ENCODE peak calls at places on chromosomes 6 and 20, in seven cellular contexts. One of them, this sample, is unnamed.

GRCh38 chr20:62646851-62647520 is 4.7 kb downstream of the SLCO4A1 start:
- DNase-seq in IMR-90: no peak
- DNase-seq in neuronal stem cell: no peak
- DNase-seq in mesendoderm: no peak
- DNase-seq in mesenchymal stem cell: no peak
- DNase-seq in H9: no peak
- DNase-seq in H1: no peak
- DNase-seq in this sample: no peak

GRCh38 chr6:105810105-105810921 is 275.8 kb upstream of the PRDM1 start:
- DNase-seq in IMR-90: peak; percentile 91
- DNase-seq in neuronal stem cell: no peak
- DNase-seq in mesendoderm: peak; percentile 93
- DNase-seq in mesenchymal stem cell: peak; percentile 87
- DNase-seq in H9: no peak
- DNase-seq in H1: no peak
- DNase-seq in this sample: peak; percentile 53

GRCh38 chr6:27847706-27848105 is 64.5 kb downstream of the OR2B2 start:
- DNase-seq in IMR-90: peak; percentile 66
- DNase-seq in neuronal stem cell: no peak
- DNase-seq in mesendoderm: no peak
- DNase-seq in mesenchymal stem cell: no peak
- DNase-seq in H9: no peak
- DNase-seq in H1: no peak
- DNase-seq in this sample: no peak

GRCh38 chr6:41785689-41786450 is 1.6 kb upstream of the TOMM6 start:
- DNase-seq in IMR-90: no peak
- DNase-seq in neuronal stem cell: no peak
- DNase-seq in mesendoderm: peak; percentile 48
- DNase-seq in mesenchymal stem cell: peak; percentile 40
- DNase-seq in H9: peak; percentile 55
- DNase-seq in H1: no peak
- DNase-seq in this sample: no peak

GRCh38 chr6:84362180-84362821 is 134.9 kb upstream of the CEP162 start:
- DNase-seq in IMR-90: no peak
- DNase-seq in neuronal stem cell: no peak
- DNase-seq in mesendoderm: no peak
- DNase-seq in mesenchymal stem cell: no peak
- DNase-seq in H9: no peak
- DNase-seq in H1: no peak
- DNase-seq in this sample: no peak

GRCh38 chr6:11434565-11435326 is 102.8 kb upstream of the TMEM170B start:
- DNase-seq in IMR-90: peak; percentile 94
- DNase-seq in neuronal stem cell: no peak
- DNase-seq in mesendoderm: peak; percentile 64
- DNase-seq in mesenchymal stem cell: peak; percentile 93
- DNase-seq in H9: no peak
- DNase-seq in H1: no peak
- DNase-seq in this sample: peak; percentile 84

GRCh38 chr6:5663256-5663655 is 343.5 kb downstream of the NRN1 start:
- DNase-seq in IMR-90: no peak
- DNase-seq in neuronal stem cell: no peak
- DNase-seq in mesendoderm: no peak
- DNase-seq in mesenchymal stem cell: peak; percentile 74
- DNase-seq in H9: no peak
- DNase-seq in H1: no peak
- DNase-seq in this sample: no peak

GRCh38 chr6:154432533-154433476 is 76.2 kb upstream of the IPCEF1 start:
- DNase-seq in IMR-90: no peak
- DNase-seq in neuronal stem cell: no peak
- DNase-seq in mesendoderm: no peak
- DNase-seq in mesenchymal stem cell: no peak
- DNase-seq in H9: no peak
- DNase-seq in H1: no peak
- DNase-seq in this sample: no peak

GRCh38 chr6:30830438-30830837 is 53.9 kb upstream of the DDR1 start:
- DNase-seq in IMR-90: no peak
- DNase-seq in neuronal stem cell: no peak
- DNase-seq in mesendoderm: no peak
- DNase-seq in mesenchymal stem cell: no peak
- DNase-seq in H9: no peak
- DNase-seq in H1: no peak
- DNase-seq in this sample: no peak

GRCh38 chr20:31473331-31474096 is 1.4 kb downstream of the DEFB124 start:
- DNase-seq in IMR-90: no peak
- DNase-seq in neuronal stem cell: no peak
- DNase-seq in mesendoderm: no peak
- DNase-seq in mesenchymal stem cell: no peak
- DNase-seq in H9: no peak
- DNase-seq in H1: no peak
- DNase-seq in this sample: peak; percentile 26

GRCh38 chr6:63764318-63764916 is 128.8 kb downstream of the PHF3 start:
- DNase-seq in IMR-90: peak; percentile 52
- DNase-seq in neuronal stem cell: peak; percentile 41
- DNase-seq in mesendoderm: no peak
- DNase-seq in mesenchymal stem cell: peak; percentile 53
- DNase-seq in H9: no peak
- DNase-seq in H1: no peak
- DNase-seq in this sample: peak; percentile 89

GRCh38 chr6:154932562-154933027 is 62.5 kb upstream of the TIAM2 start:
- DNase-seq in IMR-90: peak; percentile 78
- DNase-seq in neuronal stem cell: no peak
- DNase-seq in mesendoderm: peak; percentile 96
- DNase-seq in mesenchymal stem cell: peak; percentile 85
- DNase-seq in H9: no peak
- DNase-seq in H1: no peak
- DNase-seq in this sample: peak; percentile 80

GRCh38 chr6:136404007-136404406 is 114.4 kb upstream of the BCLAF1 start:
- DNase-seq in IMR-90: no peak
- DNase-seq in neuronal stem cell: no peak
- DNase-seq in mesendoderm: no peak
- DNase-seq in mesenchymal stem cell: no peak
- DNase-seq in H9: no peak
- DNase-seq in H1: no peak
- DNase-seq in this sample: no peak

GRCh38 chr6:160882741-160883340 is 108.7 kb upstream of the MAP3K4 start:
- DNase-seq in IMR-90: no peak
- DNase-seq in neuronal stem cell: no peak
- DNase-seq in mesendoderm: peak; percentile 97
- DNase-seq in mesenchymal stem cell: no peak
- DNase-seq in H9: no peak
- DNase-seq in H1: no peak
- DNase-seq in this sample: peak; percentile 23

GRCh38 chr20:62824476-62825287 is 7.8 kb downstream of the COL9A3 start:
- DNase-seq in IMR-90: no peak
- DNase-seq in neuronal stem cell: no peak
- DNase-seq in mesendoderm: peak; percentile 73
- DNase-seq in mesenchymal stem cell: no peak
- DNase-seq in H9: peak; percentile 75
- DNase-seq in H1: peak; percentile 54
- DNase-seq in this sample: no peak

GRCh38 chr6:79334674-79335073 is 100.2 kb upstream of the HMGN3 start:
- DNase-seq in IMR-90: no peak
- DNase-seq in neuronal stem cell: no peak
- DNase-seq in mesendoderm: no peak
- DNase-seq in mesenchymal stem cell: no peak
- DNase-seq in H9: no peak
- DNase-seq in H1: no peak
- DNase-seq in this sample: no peak

GRCh38 chr6:2733324-2733723 is 17.4 kb downstream of the MYLK4 start:
- DNase-seq in IMR-90: peak; percentile 23
- DNase-seq in neuronal stem cell: no peak
- DNase-seq in mesendoderm: no peak
- DNase-seq in mesenchymal stem cell: no peak
- DNase-seq in H9: no peak
- DNase-seq in H1: no peak
- DNase-seq in this sample: peak; percentile 32

GRCh38 chr6:158703121-158703839 is 53.4 kb downstream of the SYTL3 start:
- DNase-seq in IMR-90: no peak
- DNase-seq in neuronal stem cell: no peak
- DNase-seq in mesendoderm: no peak
- DNase-seq in mesenchymal stem cell: no peak
- DNase-seq in H9: no peak
- DNase-seq in H1: no peak
- DNase-seq in this sample: no peak

GRCh38 chr20:6767536-6768227 is at the start of gene BMP2:
- DNase-seq in IMR-90: peak; percentile 50
- DNase-seq in neuronal stem cell: peak; percentile 68
- DNase-seq in mesendoderm: peak; percentile 84
- DNase-seq in mesenchymal stem cell: peak; percentile 74
- DNase-seq in H9: peak; percentile 44
- DNase-seq in H1: peak; percentile 78
- DNase-seq in this sample: peak; percentile 21

GRCh38 chr6:40347571-40348011 is 239.6 kb downstream of the LRFN2 start:
- DNase-seq in IMR-90: no peak
- DNase-seq in neuronal stem cell: no peak
- DNase-seq in mesendoderm: peak; percentile 53
- DNase-seq in mesenchymal stem cell: no peak
- DNase-seq in H9: peak; percentile 56
- DNase-seq in H1: peak; percentile 55
- DNase-seq in this sample: no peak

GRCh38 chr20:53778041-53778516 is 184.4 kb upstream of the ZNF217 start:
- DNase-seq in IMR-90: no peak
- DNase-seq in neuronal stem cell: no peak
- DNase-seq in mesendoderm: no peak
- DNase-seq in mesenchymal stem cell: no peak
- DNase-seq in H9: no peak
- DNase-seq in H1: no peak
- DNase-seq in this sample: peak; percentile 11

GRCh38 chr20:53779822-53780221 is 186.2 kb upstream of the ZNF217 start:
- DNase-seq in IMR-90: no peak
- DNase-seq in neuronal stem cell: no peak
- DNase-seq in mesendoderm: no peak
- DNase-seq in mesenchymal stem cell: no peak
- DNase-seq in H9: no peak
- DNase-seq in H1: no peak
- DNase-seq in this sample: no peak

GRCh38 chr20:53778736-53779135 is 185.1 kb upstream of the ZNF217 start:
- DNase-seq in IMR-90: no peak
- DNase-seq in neuronal stem cell: no peak
- DNase-seq in mesendoderm: no peak
- DNase-seq in mesenchymal stem cell: no peak
- DNase-seq in H9: no peak
- DNase-seq in H1: no peak
- DNase-seq in this sample: no peak

GRCh38 chr20:53774487-53775203 is 181.0 kb upstream of the ZNF217 start:
- DNase-seq in IMR-90: peak; percentile 95
- DNase-seq in neuronal stem cell: no peak
- DNase-seq in mesendoderm: no peak
- DNase-seq in mesenchymal stem cell: peak; percentile 90
- DNase-seq in H9: no peak
- DNase-seq in H1: no peak
- DNase-seq in this sample: peak; percentile 63

GRCh38 chr20:53776858-53777257 is 183.2 kb upstream of the ZNF217 start:
- DNase-seq in IMR-90: no peak
- DNase-seq in neuronal stem cell: no peak
- DNase-seq in mesendoderm: no peak
- DNase-seq in mesenchymal stem cell: no peak
- DNase-seq in H9: no peak
- DNase-seq in H1: no peak
- DNase-seq in this sample: no peak
- H2AK5ac ChIP-seq in IMR-90: no peak overlapping the region
- H2AK5ac ChIP-seq in neuronal stem cell: no peak overlapping the region
- H2AK5ac ChIP-seq in mesendoderm: no peak overlapping the region
- H2AK5ac ChIP-seq in mesenchymal stem cell: no peak overlapping the region
- H2AK5ac ChIP-seq in H9: no peak overlapping the region
- H2AK5ac ChIP-seq in H1: no peak overlapping the region
- H2AK5ac ChIP-seq in this sample: no peak overlapping the region

GRCh38 chr6:90468080-90468479 is 118.8 kb downstream of the MAP3K7 start:
- DNase-seq in IMR-90: peak; percentile 60
- DNase-seq in neuronal stem cell: no peak
- DNase-seq in mesendoderm: peak; percentile 27
- DNase-seq in mesenchymal stem cell: peak; percentile 19
- DNase-seq in H9: no peak
- DNase-seq in H1: no peak
- DNase-seq in this sample: peak; percentile 27

GRCh38 chr6:90469906-90470305 is 117.0 kb downstream of the MAP3K7 start:
- DNase-seq in IMR-90: no peak
- DNase-seq in neuronal stem cell: no peak
- DNase-seq in mesendoderm: no peak
- DNase-seq in mesenchymal stem cell: no peak
- DNase-seq in H9: no peak
- DNase-seq in H1: no peak
- DNase-seq in this sample: no peak

GRCh38 chr6:90468859-90469258 is 118.0 kb downstream of the MAP3K7 start:
- DNase-seq in IMR-90: no peak
- DNase-seq in neuronal stem cell: no peak
- DNase-seq in mesendoderm: no peak
- DNase-seq in mesenchymal stem cell: no peak
- DNase-seq in H9: no peak
- DNase-seq in H1: no peak
- DNase-seq in this sample: no peak

GRCh38 chr6:90471297-90471696 is 115.6 kb downstream of the MAP3K7 start:
- DNase-seq in IMR-90: no peak
- DNase-seq in neuronal stem cell: no peak
- DNase-seq in mesendoderm: no peak
- DNase-seq in mesenchymal stem cell: no peak
- DNase-seq in H9: no peak
- DNase-seq in H1: no peak
- DNase-seq in this sample: no peak

GRCh38 chr6:90472716-90473115 is 114.2 kb downstream of the MAP3K7 start:
- DNase-seq in IMR-90: no peak
- DNase-seq in neuronal stem cell: no peak
- DNase-seq in mesendoderm: no peak
- DNase-seq in mesenchymal stem cell: no peak
- DNase-seq in H9: no peak
- DNase-seq in H1: no peak
- DNase-seq in this sample: peak; percentile 50
- H3K4me2 ChIP-seq in IMR-90: no peak overlapping the region
- H3K4me2 ChIP-seq in neuronal stem cell: no peak overlapping the region
- H3K4me2 ChIP-seq in mesendoderm: no peak overlapping the region
- H3K4me2 ChIP-seq in mesenchymal stem cell: no peak overlapping the region
- H3K4me2 ChIP-seq in H9: no peak overlapping the region
- H3K4me2 ChIP-seq in H1: no peak overlapping the region
- H3K4me2 ChIP-seq in this sample: no peak overlapping the region

GRCh38 chr20:1636621-1637020 is 16.8 kb upstream of the SIRPB1 start:
- DNase-seq in IMR-90: no peak
- DNase-seq in neuronal stem cell: no peak
- DNase-seq in mesendoderm: peak; percentile 46
- DNase-seq in mesenchymal stem cell: no peak
- DNase-seq in H9: no peak
- DNase-seq in H1: no peak
- DNase-seq in this sample: no peak
- H2AK5ac ChIP-seq in IMR-90: no peak overlapping the region
- H2AK5ac ChIP-seq in neuronal stem cell: no peak overlapping the region
- H2AK5ac ChIP-seq in mesendoderm: no peak overlapping the region
- H2AK5ac ChIP-seq in mesenchymal stem cell: peak overlapping the region; percentile 65
- H2AK5ac ChIP-seq in H9: no peak overlapping the region
- H2AK5ac ChIP-seq in H1: no peak overlapping the region
- H2AK5ac ChIP-seq in this sample: no peak overlapping the region

DNA sequence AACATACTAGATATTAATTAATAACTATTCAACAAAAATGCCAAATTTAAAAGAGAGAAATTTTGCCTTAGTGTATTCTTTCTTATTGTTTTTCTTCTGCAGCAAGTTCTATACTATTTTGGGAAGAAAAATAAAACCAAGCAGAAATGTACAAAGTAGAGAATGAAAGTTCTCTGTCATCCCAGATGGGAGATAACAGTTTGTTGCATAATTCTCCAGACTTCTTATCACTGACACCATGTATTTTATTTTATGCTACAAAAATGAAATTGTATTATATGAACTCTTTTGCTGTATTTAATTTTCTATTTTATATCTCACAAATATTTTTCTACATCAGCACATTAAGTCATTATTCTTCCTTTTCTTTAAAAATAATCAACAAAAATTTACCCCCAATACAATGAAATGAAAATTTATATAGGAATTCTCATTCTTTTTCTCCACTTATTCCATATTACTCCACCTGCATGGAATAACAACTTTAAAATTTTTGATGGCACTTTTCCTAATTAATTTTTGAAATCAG is 18.2 kb downstream of the TMEM244 start:
- DNase-seq in IMR-90: no peak
- DNase-seq in neuronal stem cell: no peak
- DNase-seq in mesendoderm: no peak
- DNase-seq in mesenchymal stem cell: no peak
- DNase-seq in H9: no peak
- DNase-seq in H1: no peak
- DNase-seq in this sample: peak; percentile 58
- H3K4me2 ChIP-seq in IMR-90: no peak overlapping the region
- H3K4me2 ChIP-seq in neuronal stem cell: no peak overlapping the region
- H3K4me2 ChIP-seq in mesendoderm: no peak overlapping the region
- H3K4me2 ChIP-seq in mesenchymal stem cell: no peak overlapping the region
- H3K4me2 ChIP-seq in H9: no peak overlapping the region
- H3K4me2 ChIP-seq in H1: no peak overlapping the region
- H3K4me2 ChIP-seq in this sample: no peak overlapping the region